ENCODE peak calls at places on chromosomes 11 and 22, in seven cellular contexts. O is IMR-90, X is heart right ventricle, F is osteoblast, Q is upper lobe of right lung, M is body of pancreas, Y is cardiac fibroblast. S is an unnamed sample.

GRCh38 chr22:44685384-44686056 is 16.5 kb upstream of the PRR5 start:
- DNase-seq in O (peak; percentile 51), X (peak; percentile 42), F (peak; percentile 59), Q (peak; percentile 81), M (no peak), Y (peak; percentile 59), S (peak; percentile 99)

GRCh38 chr11:102007567-102008437 is 39.4 kb upstream of the CFAP300 start:
- DNase-seq in O (peak; percentile 66), X (no peak), F (no peak), Q (no peak), M (peak; percentile 27), Y (peak; percentile 68), S (peak; percentile 90)

GRCh38 chr11:74731301-74732094 is at the start of gene CHRDL2:
- DNase-seq in O (peak; percentile 34), X (peak; percentile 36), F (peak; percentile 94), Q (peak; percentile 71), M (peak; percentile 30), Y (peak; percentile 53), S (peak; percentile 35)

GRCh38 chr11:62680825-62681240 is 2.0 kb upstream of the UBXN1 start:
- DNase-seq in O (peak; percentile 87), X (no peak), F (peak; percentile 95), Q (no peak), M (peak; percentile 69), Y (peak; percentile 92), S (peak; percentile 81)

GRCh38 chr22:42905702-42906183 is 48.7 kb upstream of the ARFGAP3 start:
- DNase-seq in O (no peak), X (peak; percentile 69), F (peak; percentile 36), Q (peak; percentile 75), M (peak; percentile 99), Y (no peak), S (no peak)

GRCh38 chr22:26722159-26722558 is 64.8 kb downstream of the MIAT start:
- DNase-seq in O (peak; percentile 63), X (no peak), F (peak; percentile 88), Q (no peak), M (no peak), Y (no peak), S (peak; percentile 57)

GRCh38 chr22:43151251-43152000 is at the start of gene TSPO:
- DNase-seq in O (peak; percentile 19), X (peak; percentile 89), F (peak; percentile 98), Q (peak; percentile 90), M (peak; percentile 79), Y (peak; percentile 61), S (peak; percentile 49)

GRCh38 chr22:30526656-30527055 is 19.9 kb downstream of the SEC14L6 start:
- DNase-seq in O (no peak), X (no peak), F (no peak), Q (no peak), M (no peak), Y (no peak), S (no peak)

GRCh38 chr22:35959121-35959800 is 69.4 kb downstream of the RBFOX2 start:
- DNase-seq in O (no peak), X (no peak), F (no peak), Q (no peak), M (no peak), Y (no peak), S (no peak)

GRCh38 chr22:38240734-38241252 is 32.0 kb downstream of the TMEM184B start:
- DNase-seq in O (peak; percentile 91), X (no peak), F (peak; percentile 96), Q (no peak), M (peak; percentile 74), Y (peak; percentile 78), S (peak; percentile 91)

GRCh38 chr11:71428861-71429435 is 19.2 kb downstream of the DHCR7 start:
- DNase-seq in O (no peak), X (peak; percentile 52), F (peak; percentile 44), Q (peak; percentile 65), M (no peak), Y (peak; percentile 94), S (no peak)

GRCh38 chr11:12182650-12183511 is 72.5 kb downstream of the MICAL2 start:
- DNase-seq in O (peak; percentile 98), X (no peak), F (peak; percentile 92), Q (no peak), M (peak; percentile 52), Y (peak; percentile 97), S (peak; percentile 91)

GRCh38 chr22:39664485-39665200 is 94.1 kb downstream of the CACNA1I start:
- DNase-seq in O (no peak), X (no peak), F (no peak), Q (no peak), M (peak; percentile 25), Y (no peak), S (no peak)

GRCh38 chr22:44743804-44744211 is 8.6 kb upstream of the ARHGAP8 start:
- DNase-seq in O (peak; percentile 80), X (no peak), F (peak; percentile 69), Q (no peak), M (no peak), Y (no peak), S (no peak)

GRCh38 chr11:130815074-130815802 is 101.0 kb downstream of the SNX19 start:
- DNase-seq in O (no peak), X (no peak), F (no peak), Q (no peak), M (no peak), Y (no peak), S (no peak)

GRCh38 chr11:119482561-119483001 is 59.6 kb upstream of the THY1 start:
- DNase-seq in O (no peak), X (no peak), F (no peak), Q (no peak), M (peak; percentile 11), Y (no peak), S (no peak)

GRCh38 chr11:11584937-11585336 is 36.9 kb downstream of the GALNT18 start:
- DNase-seq in O (peak; percentile 60), X (no peak), F (peak; percentile 74), Q (no peak), M (no peak), Y (no peak), S (peak; percentile 40)

GRCh38 chr11:95923441-95923729 is 522 bp downstream of the MTMR2 start:
- DNase-seq in O (no peak), X (no peak), F (no peak), Q (no peak), M (no peak), Y (peak; percentile 17), S (no peak)

GRCh38 chr22:46293591-46294260 is 2.9 kb upstream of the GTSE1 start:
- DNase-seq in O (peak; percentile 53), X (peak; percentile 53), F (peak; percentile 89), Q (no peak), M (no peak), Y (no peak), S (no peak)

GRCh38 chr11:43486141-43486540 is 127.4 kb downstream of the TTC17 start:
- DNase-seq in O (peak; percentile 43), X (no peak), F (no peak), Q (no peak), M (no peak), Y (peak; percentile 6), S (no peak)

GRCh38 chr11:111605681-111606080 is 3.4 kb downstream of the SIK2 start:
- DNase-seq in O (no peak), X (no peak), F (no peak), Q (no peak), M (no peak), Y (no peak), S (no peak)

GRCh38 chr11:68506908-68507307 is 46.4 kb downstream of the PPP6R3 start:
- DNase-seq in O (no peak), X (no peak), F (peak; percentile 71), Q (no peak), M (no peak), Y (no peak), S (peak; percentile 13)

GRCh38 chr11:119315139-119316016 is 1.6 kb downstream of the MCAM start:
- DNase-seq in O (no peak), X (peak; percentile 32), F (peak; percentile 92), Q (no peak), M (peak; percentile 77), Y (no peak), S (peak; percentile 59)

GRCh38 chr11:13238879-13239514 is 38.6 kb upstream of the BMAL1 start:
- DNase-seq in O (peak; percentile 41), X (peak; percentile 21), F (peak; percentile 77), Q (no peak), M (peak; percentile 56), Y (peak; percentile 62), S (peak; percentile 63)

GRCh38 chr11:76071090-76071489 is 135.2 kb downstream of the WNT11 start:
- DNase-seq in O (no peak), X (no peak), F (no peak), Q (no peak), M (no peak), Y (no peak), S (no peak)

GRCh38 chr22:34800265-34800664 is 265.7 kb upstream of the ISX start:
- DNase-seq in O (no peak), X (no peak), F (no peak), Q (no peak), M (peak; percentile 52), Y (no peak), S (no peak)

GRCh38 chr22:37906364-37907008 is 389 bp downstream of the MICALL1 start:
- DNase-seq in O (no peak), X (no peak), F (peak; percentile 80), Q (no peak), M (no peak), Y (no peak), S (no peak)

GRCh38 chr22:48459859-48460823 is 1367.5 kb downstream of the BRD1 start:
- DNase-seq in O (no peak), X (no peak), F (no peak), Q (peak; percentile 52), M (no peak), Y (no peak), S (no peak)
- H3K4me3 ChIP-seq in O (no peak overlapping the region), X (no peak overlapping the region), F (no peak overlapping the region), Q (no peak overlapping the region), M (no peak overlapping the region), Y (no peak overlapping the region), S (no peak overlapping the region)

DNA sequence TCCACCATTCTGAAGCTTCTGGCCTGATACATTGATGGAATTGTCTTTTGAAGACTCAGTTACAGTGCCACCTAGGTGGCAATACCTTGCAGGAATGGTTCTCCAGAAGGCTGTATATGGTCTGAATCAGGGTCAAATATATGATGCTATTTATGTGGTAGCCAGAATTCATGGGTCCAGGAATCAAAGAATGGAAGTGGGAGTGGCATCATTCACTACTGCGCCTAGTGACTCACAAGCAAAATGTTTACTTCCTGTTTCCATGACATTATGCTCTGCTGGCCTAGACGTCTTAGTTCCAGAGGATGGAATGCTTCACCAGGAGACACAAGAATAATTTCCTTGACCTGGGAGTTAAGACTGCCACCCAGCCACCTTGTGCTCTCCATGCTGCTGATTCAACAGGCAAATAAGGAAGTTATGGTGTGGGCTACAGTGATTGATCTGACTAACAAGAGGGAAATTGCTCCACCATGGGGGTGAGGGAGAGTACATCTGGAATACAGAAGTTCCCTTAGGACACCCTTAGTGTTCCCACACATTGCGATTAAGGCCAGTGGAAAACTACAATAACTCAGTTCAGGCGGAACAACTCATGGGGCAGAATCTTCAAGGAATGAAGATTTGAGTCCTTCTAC is 491.8 kb downstream of the ETS1 start:
- DNase-seq in O (peak; percentile 76), X (no peak), F (no peak), Q (no peak), M (no peak), Y (peak; percentile 88), S (peak; percentile 90)
- TF ChIP-seq CTCF in O (no peak), X (peak; percentile 14), F (peak; percentile 31), Q (no peak), M (no peak), Y (peak; percentile 23), S (peak; percentile 23)

GRCh38 chr22:50507991-50508884 is at the start of gene NCAPH2:
- DNase-seq in O (peak; percentile 95), X (peak; percentile 97), F (peak; percentile 100), Q (peak; percentile 98), M (peak; percentile 98), Y (peak; percentile 98), S (peak; percentile 98)
- H3K4me3 ChIP-seq in O (peak within 1 kb of the TSS; percentile 100), X (peak within 1 kb of the TSS; percentile 94), F (peak within 1 kb of the TSS; percentile 99), Q (peak within 1 kb of the TSS; percentile 91), M (peak within 1 kb of the TSS; percentile 98), Y (peak within 1 kb of the TSS; percentile 99), S (peak within 1 kb of the TSS; percentile 90)

GRCh38 chr11:83493034-83493433 is 206.9 kb upstream of the CCDC90B start:
- DNase-seq in O (no peak), X (no peak), F (no peak), Q (no peak), M (no peak), Y (no peak), S (no peak)
- TF ChIP-seq CTCF in O (no peak), X (no peak), F (no peak), Q (no peak), M (no peak), Y (no peak), S (no peak)

S was measured in epithelial cell of esophagus.